ENCODE peak calls at places on chromosomes 5 and 9, in seven cellular contexts. N, Y, A, B, G, U and T are unnamed samples.
A peak's percentile ranks its signal among the peaks of the same experiment; 100 is the strongest.

GRCh38 chr5:179415291-179416060 is 70.2 kb upstream of the ADAMTS2 start:
- DNase-seq in G (no peak), Y (peak; percentile 0), A (no peak), U (no peak), N (no peak), B (no peak), T (no peak)

GRCh38 chr9:99828417-99829176 is 6.9 kb downstream of the NR4A3 start:
- DNase-seq in N (no peak), G (no peak), U (no peak), Y (no peak), B (no peak), A (no peak), T (no peak)

GRCh38 chr5:19920761-19921160 is 67.2 kb downstream of the CDH18 start:
- DNase-seq in N (no peak), U (no peak), B (no peak), G (no peak), A (peak; percentile 37), Y (no peak), T (no peak)

GRCh38 chr5:149559712-149560111 is 8.5 kb upstream of the CSNK1A1 start:
- DNase-seq in B (no peak), U (no peak), G (no peak), A (peak; percentile 62), Y (no peak), N (no peak), T (no peak)

GRCh38 chr5:56909294-56910122 is at the start of gene SETD9:
- DNase-seq in B (peak; percentile 100), A (peak; percentile 98), G (peak; percentile 100), N (peak; percentile 97), U (peak; percentile 99), Y (peak; percentile 99), T (peak; percentile 86)

GRCh38 chr9:35481347-35481975 is 8.4 kb upstream of the RUSC2 start:
- DNase-seq in N (peak; percentile 53), A (peak; percentile 84), Y (no peak), G (no peak), B (peak; percentile 52), U (peak; percentile 79), T (no peak)

GRCh38 chr5:75510836-75511434 is 494 bp downstream of the CERT1 start:
- DNase-seq in Y (no peak), U (peak; percentile 79), N (peak; percentile 16), A (no peak), G (peak; percentile 80), B (peak; percentile 48), T (no peak)

GRCh38 chr5:5644249-5644648 is 221.8 kb downstream of the ICE1 start:
- DNase-seq in G (no peak), B (no peak), A (no peak), Y (no peak), N (no peak), U (no peak), T (no peak)

GRCh38 chr9:93596399-93596798 is 20.0 kb downstream of the PHF2 start:
- DNase-seq in N (no peak), B (no peak), U (peak; percentile 12), Y (peak; percentile 60), G (no peak), A (no peak), T (no peak)

GRCh38 chr5:68087866-68088265 is 127.7 kb upstream of the PIK3R1 start:
- DNase-seq in Y (no peak), A (peak; percentile 19), U (no peak), N (no peak), G (peak; percentile 42), B (no peak), T (no peak)

GRCh38 chr9:7094052-7094451 is 336.3 kb downstream of the KDM4C start:
- DNase-seq in B (peak; percentile 21), G (no peak), U (no peak), N (no peak), Y (no peak), A (peak; percentile 28), T (no peak)

GRCh38 chr9:124306098-124306735 is 48.5 kb downstream of the NEK6 start:
- DNase-seq in N (no peak), U (no peak), B (no peak), A (peak; percentile 94), Y (no peak), G (no peak), T (no peak)

GRCh38 chr5:55324815-55325418 is 17.1 kb downstream of the MTREX start:
- DNase-seq in U (no peak), N (peak; percentile 49), G (no peak), A (peak; percentile 66), Y (no peak), B (no peak), T (no peak)

GRCh38 chr5:115579747-115580173 is 22.5 kb downstream of the TICAM2 start:
- DNase-seq in Y (no peak), U (no peak), G (no peak), A (peak; percentile 76), B (no peak), N (no peak), T (no peak)

GRCh38 chr5:179866241-179867078 is 7.8 kb upstream of the MRNIP start:
- DNase-seq in A (no peak), Y (no peak), N (peak; percentile 38), B (peak; percentile 40), U (no peak), G (no peak), T (no peak)

GRCh38 chr5:38340961-38341500 is 82.7 kb downstream of the EGFLAM start:
- DNase-seq in A (no peak), B (no peak), N (no peak), Y (no peak), G (no peak), U (no peak), T (no peak)

GRCh38 chr9:138028596-138028995 is 151.0 kb downstream of the CACNA1B start:
- DNase-seq in G (no peak), U (no peak), N (no peak), B (no peak), Y (no peak), A (no peak), T (no peak)

GRCh38 chr5:145811834-145812625 is 23.1 kb downstream of the PRELID2 start:
- DNase-seq in Y (no peak), B (no peak), N (no peak), G (no peak), A (peak; percentile 81), U (no peak), T (no peak)
- TF ChIP-seq CTCF in Y (no peak), B (peak; percentile 17), N (no peak), G (peak; percentile 23), A (peak; percentile 32), U (no peak), T (no peak)

GRCh38 chr9:126614455-126615248 is 924 bp downstream of the LMX1B start:
- DNase-seq in Y (no peak), B (no peak), U (no peak), N (no peak), A (no peak), G (no peak), T (no peak)
- H3K4me3 ChIP-seq in Y (no peak overlapping the region), B (no peak overlapping the region), U (peak overlapping the region; percentile 34), N (no peak overlapping the region), A (no peak overlapping the region), G (no peak overlapping the region), T (no peak overlapping the region)

DNA sequence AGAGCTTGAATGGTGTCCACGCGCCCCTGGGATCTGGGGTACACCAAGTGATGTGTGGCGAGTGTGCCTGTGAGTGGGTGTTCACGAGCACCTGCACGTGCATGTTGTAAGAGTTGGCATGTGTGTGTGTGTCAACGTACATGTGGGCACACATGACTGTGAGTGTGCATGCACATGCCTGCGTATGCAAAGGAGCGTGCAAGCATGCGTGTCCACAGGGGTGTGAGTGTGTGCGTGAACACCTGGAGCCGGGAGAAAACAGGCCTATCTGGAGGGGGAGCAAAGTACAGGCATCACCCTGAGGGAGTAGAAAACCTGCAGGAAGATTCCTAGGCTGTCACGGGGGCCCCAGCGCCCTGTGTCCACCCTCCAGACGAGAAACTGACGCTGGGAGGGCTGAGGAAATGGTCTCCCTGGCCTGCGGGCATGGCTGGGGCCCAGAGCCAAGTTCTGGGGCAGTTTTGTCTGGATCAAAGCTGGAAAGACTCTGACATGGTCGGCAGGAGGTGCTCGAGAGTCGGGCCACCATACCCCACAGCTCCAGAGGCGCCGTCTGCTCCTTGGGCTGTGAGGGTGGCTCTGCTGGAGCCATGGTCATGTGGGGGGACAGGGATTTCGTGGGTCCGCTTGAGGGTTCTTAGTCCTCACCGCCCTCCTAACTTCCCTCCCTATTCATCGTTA is 31.8 kb downstream of the PTGES start:
- DNase-seq in U (no peak), G (no peak), Y (no peak), A (no peak), N (no peak), B (peak; percentile 51), T (no peak)
- TF ChIP-seq CTCF in U (no peak), G (no peak), Y (no peak), A (no peak), N (peak; percentile 23), B (peak; percentile 46), T (peak; percentile 1)

GRCh38 chr9:70256123-70256551 is 2.6 kb upstream of the SMC5 start:
- DNase-seq in A (peak; percentile 91), G (no peak), B (no peak), U (no peak), N (no peak), Y (no peak), T (no peak)
- H3K4me3 ChIP-seq in A (peak overlapping the region; percentile 89), G (peak overlapping the region; percentile 86), B (no peak overlapping the region), U (peak overlapping the region; percentile 65), N (no peak overlapping the region), Y (no peak overlapping the region), T (no peak overlapping the region)

DNA sequence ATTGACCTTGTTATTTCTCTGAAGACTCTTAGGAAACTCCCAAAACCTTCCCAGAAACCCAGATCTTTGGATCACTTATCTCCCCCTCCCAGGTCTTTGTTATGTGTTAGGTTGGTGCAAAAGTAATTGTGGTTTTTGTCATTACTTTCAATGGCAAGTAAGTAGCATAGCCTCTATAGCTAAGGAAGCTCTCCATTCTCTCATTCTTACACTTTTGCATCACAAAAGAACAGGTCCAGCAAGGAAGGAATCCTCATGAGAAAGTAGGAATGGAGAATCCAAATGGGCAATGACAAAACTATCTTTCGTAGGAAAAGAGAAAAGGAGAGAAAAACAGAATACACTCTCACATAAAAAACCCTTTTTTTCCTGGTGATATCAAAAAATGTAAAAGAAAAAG is 81.3 kb upstream of the ELAVL2 start:
- DNase-seq in U (no peak), G (no peak), Y (no peak), B (no peak), A (no peak), N (no peak), T (no peak)
- TF ChIP-seq CTCF in U (no peak), G (no peak), Y (no peak), B (no peak), A (no peak), N (no peak), T (no peak)